ENCODE peak calls at places on chromosomes 13 and 19, in ten cellular contexts. D is transverse colon, R is ovary, S is stomach, Y is SK-N-SH, T is tibial nerve, F is A549, M is K562, J is H1, P is sigmoid colon. X is an unnamed sample.

GRCh38 chr19:19321143-19321577 is 531 bp downstream of the MAU2 start:
- DNase-seq in S (no peak), P (no peak), F (peak; percentile 27), J (peak; percentile 53), Y (peak; percentile 68), D (peak; percentile 19), M (peak; percentile 68), R (no peak), T (no peak), X (no peak)

GRCh38 chr19:48636859-48637448 is at the start of gene DBP:
- DNase-seq in Y (peak; percentile 61), D (peak; percentile 62), T (no peak), S (peak; percentile 45), J (peak; percentile 74), M (no peak), F (peak; percentile 79), R (no peak), P (no peak), X (peak; percentile 70)

GRCh38 chr19:55838906-55839305 is 2.6 kb downstream of the NLRP4 start:
- DNase-seq in P (no peak), J (no peak), S (no peak), T (no peak), Y (no peak), R (no peak), D (no peak), M (no peak), F (no peak), X (no peak)

GRCh38 chr13:40910324-40911050 is 108.6 kb downstream of the ELF1 start:
- DNase-seq in P (no peak), R (no peak), D (no peak), T (no peak), M (no peak), S (no peak), F (no peak), Y (no peak), J (no peak), X (no peak)

GRCh38 chr19:18225702-18226468 is at the start of gene PDE4C:
- DNase-seq in P (peak; percentile 74), D (no peak), Y (peak; percentile 75), J (peak; percentile 76), F (no peak), T (no peak), M (no peak), R (no peak), S (no peak), X (no peak)

GRCh38 chr19:11749751-11750150 is 11.0 kb upstream of the ZNF823 start:
- DNase-seq in M (no peak), P (no peak), F (no peak), J (no peak), S (no peak), Y (no peak), D (no peak), T (no peak), R (no peak), X (no peak)

GRCh38 chr19:38394488-38394887 is 6.0 kb downstream of the SPRED3 start:
- DNase-seq in J (peak; percentile 95), Y (no peak), S (no peak), T (no peak), F (no peak), R (no peak), M (no peak), D (no peak), P (no peak), X (no peak)

GRCh38 chr19:42420055-42420544 is 7.1 kb downstream of the LIPE start:
- DNase-seq in P (peak; percentile 58), Y (peak; percentile 76), M (peak; percentile 90), S (peak; percentile 48), T (no peak), R (no peak), J (peak; percentile 75), D (peak; percentile 64), F (peak; percentile 100), X (peak; percentile 72)

GRCh38 chr13:69935043-69935442 is 172.6 kb upstream of the ATXN8OS start:
- DNase-seq in M (peak; percentile 3), P (no peak), Y (peak; percentile 9), S (no peak), J (no peak), D (no peak), F (no peak), T (no peak), R (no peak), X (no peak)

GRCh38 chr19:6700586-6701316 is 19.7 kb downstream of the C3 start:
- DNase-seq in Y (no peak), T (no peak), P (no peak), J (no peak), S (no peak), R (no peak), M (no peak), F (no peak), D (no peak), X (no peak)
- TF ChIP-seq EP300 in Y (no peak), T (no peak), P (no peak), J (no peak), S (no peak), R (no peak), M (no peak), F (no peak), D (no peak), X (no peak)

GRCh38 chr13:44768775-44769578 is 192.8 kb upstream of the TSC22D1 start:
- DNase-seq in P (no peak), R (no peak), S (no peak), D (no peak), T (no peak), J (no peak), F (no peak), M (no peak), Y (no peak), X (no peak)
- TF ChIP-seq EP300 in P (no peak), R (no peak), S (no peak), D (no peak), T (no peak), J (no peak), F (no peak), M (no peak), Y (no peak), X (no peak)

GRCh38 chr13:25977216-25977615 is 74.6 kb downstream of the SHISA2 start:
- DNase-seq in T (no peak), P (no peak), M (no peak), S (no peak), J (peak; percentile 63), R (no peak), F (no peak), D (no peak), Y (no peak), X (no peak)
- TF ChIP-seq EP300 in T (no peak), P (no peak), M (no peak), S (no peak), J (no peak), R (no peak), F (no peak), D (no peak), Y (no peak), X (no peak)

DNA sequence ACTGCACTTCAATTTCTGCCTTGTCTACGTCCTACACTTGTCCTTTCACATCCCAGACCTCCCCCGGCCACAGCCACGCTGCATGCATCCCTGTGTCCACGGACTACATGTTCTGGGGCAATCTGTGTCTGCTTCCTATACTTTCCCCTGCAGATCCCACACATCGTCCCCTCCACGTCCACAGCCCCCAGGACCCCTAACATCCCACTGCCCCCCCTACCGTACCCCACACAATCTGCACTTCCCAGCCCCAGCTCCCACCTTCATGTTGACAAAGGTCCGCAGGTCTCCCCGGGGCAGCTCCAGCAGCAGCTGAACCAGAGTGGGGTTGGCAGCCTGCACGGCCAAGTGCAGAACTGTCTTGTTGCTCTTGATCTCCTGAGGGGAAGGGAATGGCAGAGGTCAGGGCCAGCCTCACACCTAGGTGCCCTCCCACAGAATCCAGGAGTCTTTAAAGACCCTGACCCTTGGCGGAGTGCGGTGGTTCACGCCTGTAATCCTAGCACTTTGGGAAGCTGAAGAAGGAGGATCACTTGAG is 10.2 kb downstream of the NFKBID start:
- DNase-seq in T (no peak), Y (no peak), R (no peak), M (no peak), P (no peak), D (no peak), S (no peak), F (no peak), J (no peak), X (no peak)
- TF ChIP-seq EP300 in T (no peak), Y (no peak), R (no peak), M (no peak), P (no peak), D (no peak), S (no peak), F (no peak), J (no peak), X (no peak)

GRCh38 chr13:49985129-49985528 is 11.7 kb upstream of the TRIM13 start:
- DNase-seq in P (no peak), S (peak; percentile 36), J (no peak), D (no peak), T (no peak), M (no peak), R (no peak), F (no peak), Y (no peak), X (no peak)
- TF ChIP-seq EP300 in P (no peak), S (no peak), J (no peak), D (no peak), T (no peak), M (no peak), R (no peak), F (no peak), Y (no peak), X (no peak)

GRCh38 chr19:31296741-31297390 is 52.4 kb downstream of the TSHZ3 start:
- DNase-seq in F (no peak), D (no peak), T (no peak), R (no peak), Y (no peak), S (no peak), J (no peak), P (peak; percentile 52), M (no peak), X (no peak)
- TF ChIP-seq EP300 in F (no peak), D (no peak), T (no peak), R (no peak), Y (no peak), S (no peak), J (no peak), P (no peak), M (no peak), X (no peak)

GRCh38 chr13:45721203-45721731 is 19.1 kb downstream of the CBY2 start:
- DNase-seq in P (no peak), R (no peak), D (no peak), M (no peak), T (no peak), F (no peak), S (no peak), J (no peak), Y (no peak), X (no peak)
- TF ChIP-seq EP300 in P (no peak), R (no peak), D (no peak), M (no peak), T (no peak), F (no peak), S (no peak), J (no peak), Y (no peak), X (no peak)

GRCh38 chr19:33497151-33497777 is 24.3 kb downstream of the PEPD start:
- DNase-seq in F (no peak), D (no peak), P (peak; percentile 50), T (no peak), J (no peak), M (no peak), R (no peak), Y (peak; percentile 16), S (no peak), X (peak; percentile 39)
- TF ChIP-seq EP300 in F (no peak), D (no peak), P (no peak), T (no peak), J (no peak), M (no peak), R (no peak), Y (no peak), S (no peak), X (no peak)

X was measured in upper lobe of left lung.